ENCODE peak calls at places on chromosomes 5 and 9, in seven cellular contexts. One of them, this sample, is unnamed.

GRCh38 chr9:10701906-10702305 is 89.1 kb upstream of the PTPRD start:
- DNase-seq in fibroblast of villous mesenchyme: no peak
- DNase-seq in AG08396: no peak
- DNase-seq in activated CD8-positive, alpha-beta memory T cell treated with anti-CD3 and anti-CD28 coated beads for 1 hour: no peak
- DNase-seq in HuH-7: no peak
- DNase-seq in DND-41: no peak
- DNase-seq in skeletal muscle cell: no peak
- DNase-seq in this sample: no peak

GRCh38 chr5:90602681-90603080 is 44.1 kb downstream of the ADGRV1 start:
- DNase-seq in fibroblast of villous mesenchyme: no peak
- DNase-seq in AG08396: no peak
- DNase-seq in activated CD8-positive, alpha-beta memory T cell treated with anti-CD3 and anti-CD28 coated beads for 1 hour: no peak
- DNase-seq in HuH-7: no peak
- DNase-seq in DND-41: no peak
- DNase-seq in skeletal muscle cell: no peak
- DNase-seq in this sample: no peak

GRCh38 chr9:8560560-8561525 is 761.3 kb upstream of the DMAC1 start:
- DNase-seq in fibroblast of villous mesenchyme: peak
- DNase-seq in AG08396: no peak
- DNase-seq in activated CD8-positive, alpha-beta memory T cell treated with anti-CD3 and anti-CD28 coated beads for 1 hour: no peak
- DNase-seq in HuH-7: peak
- DNase-seq in DND-41: no peak
- DNase-seq in skeletal muscle cell: no peak
- DNase-seq in this sample: no peak

GRCh38 chr5:16812911-16813310 is 123.2 kb downstream of the MYO10 start:
- DNase-seq in fibroblast of villous mesenchyme: no peak
- DNase-seq in AG08396: no peak
- DNase-seq in activated CD8-positive, alpha-beta memory T cell treated with anti-CD3 and anti-CD28 coated beads for 1 hour: no peak
- DNase-seq in HuH-7: no peak
- DNase-seq in DND-41: no peak
- DNase-seq in skeletal muscle cell: peak
- DNase-seq in this sample: no peak

GRCh38 chr5:15757103-15757502 is 257.1 kb downstream of the FBXL7 start:
- DNase-seq in fibroblast of villous mesenchyme: peak
- DNase-seq in AG08396: peak
- DNase-seq in activated CD8-positive, alpha-beta memory T cell treated with anti-CD3 and anti-CD28 coated beads for 1 hour: no peak
- DNase-seq in HuH-7: no peak
- DNase-seq in DND-41: no peak
- DNase-seq in skeletal muscle cell: peak
- DNase-seq in this sample: no peak

GRCh38 chr9:121599186-121599871 is 52.1 kb upstream of the DAB2IP start:
- DNase-seq in fibroblast of villous mesenchyme: no peak
- DNase-seq in AG08396: peak
- DNase-seq in activated CD8-positive, alpha-beta memory T cell treated with anti-CD3 and anti-CD28 coated beads for 1 hour: no peak
- DNase-seq in HuH-7: peak
- DNase-seq in DND-41: no peak
- DNase-seq in skeletal muscle cell: no peak
- DNase-seq in this sample: peak

GRCh38 chr5:154771383-154771901 is 16.3 kb downstream of the LARP1 start:
- DNase-seq in fibroblast of villous mesenchyme: peak
- DNase-seq in AG08396: peak
- DNase-seq in activated CD8-positive, alpha-beta memory T cell treated with anti-CD3 and anti-CD28 coated beads for 1 hour: no peak
- DNase-seq in HuH-7: no peak
- DNase-seq in DND-41: no peak
- DNase-seq in skeletal muscle cell: peak
- DNase-seq in this sample: no peak

GRCh38 chr9:4079346-4079745 is 220.5 kb downstream of the GLIS3 start:
- DNase-seq in fibroblast of villous mesenchyme: no peak
- DNase-seq in AG08396: no peak
- DNase-seq in activated CD8-positive, alpha-beta memory T cell treated with anti-CD3 and anti-CD28 coated beads for 1 hour: no peak
- DNase-seq in HuH-7: no peak
- DNase-seq in DND-41: no peak
- DNase-seq in skeletal muscle cell: no peak
- DNase-seq in this sample: no peak

GRCh38 chr5:147234825-147235635 is at the start of gene STK32A:
- DNase-seq in fibroblast of villous mesenchyme: no peak
- DNase-seq in AG08396: peak
- DNase-seq in activated CD8-positive, alpha-beta memory T cell treated with anti-CD3 and anti-CD28 coated beads for 1 hour: no peak
- DNase-seq in HuH-7: no peak
- DNase-seq in DND-41: no peak
- DNase-seq in skeletal muscle cell: no peak
- DNase-seq in this sample: no peak

GRCh38 chr5:458547-459353 is 15.8 kb downstream of the EXOC3 start:
- DNase-seq in fibroblast of villous mesenchyme: peak
- DNase-seq in AG08396: peak
- DNase-seq in activated CD8-positive, alpha-beta memory T cell treated with anti-CD3 and anti-CD28 coated beads for 1 hour: no peak
- DNase-seq in HuH-7: no peak
- DNase-seq in DND-41: no peak
- DNase-seq in skeletal muscle cell: no peak
- DNase-seq in this sample: no peak

GRCh38 chr9:35914307-35914807 is 5.1 kb downstream of the SPAAR start:
- DNase-seq in fibroblast of villous mesenchyme: no peak
- DNase-seq in AG08396: peak
- DNase-seq in activated CD8-positive, alpha-beta memory T cell treated with anti-CD3 and anti-CD28 coated beads for 1 hour: no peak
- DNase-seq in HuH-7: peak
- DNase-seq in DND-41: no peak
- DNase-seq in skeletal muscle cell: no peak
- DNase-seq in this sample: peak

GRCh38 chr9:23740531-23740930 is 85.5 kb downstream of the ELAVL2 start:
- DNase-seq in fibroblast of villous mesenchyme: no peak
- DNase-seq in AG08396: no peak
- DNase-seq in activated CD8-positive, alpha-beta memory T cell treated with anti-CD3 and anti-CD28 coated beads for 1 hour: no peak
- DNase-seq in HuH-7: no peak
- DNase-seq in DND-41: no peak
- DNase-seq in skeletal muscle cell: no peak
- DNase-seq in this sample: no peak

GRCh38 chr9:94111446-94111845 is 27.2 kb downstream of the PTPDC1 start:
- DNase-seq in fibroblast of villous mesenchyme: peak
- DNase-seq in AG08396: no peak
- DNase-seq in activated CD8-positive, alpha-beta memory T cell treated with anti-CD3 and anti-CD28 coated beads for 1 hour: no peak
- DNase-seq in HuH-7: no peak
- DNase-seq in DND-41: no peak
- DNase-seq in skeletal muscle cell: no peak
- DNase-seq in this sample: no peak

GRCh38 chr5:170892201-170892600 is 30.4 kb downstream of the RANBP17 start:
- DNase-seq in fibroblast of villous mesenchyme: peak
- DNase-seq in AG08396: no peak
- DNase-seq in activated CD8-positive, alpha-beta memory T cell treated with anti-CD3 and anti-CD28 coated beads for 1 hour: no peak
- DNase-seq in HuH-7: no peak
- DNase-seq in DND-41: no peak
- DNase-seq in skeletal muscle cell: peak
- DNase-seq in this sample: no peak

GRCh38 chr9:124676159-124676551 is 95.0 kb downstream of the NR6A1 start:
- DNase-seq in fibroblast of villous mesenchyme: no peak
- DNase-seq in AG08396: no peak
- DNase-seq in activated CD8-positive, alpha-beta memory T cell treated with anti-CD3 and anti-CD28 coated beads for 1 hour: no peak
- DNase-seq in HuH-7: no peak
- DNase-seq in DND-41: no peak
- DNase-seq in skeletal muscle cell: no peak
- DNase-seq in this sample: no peak

GRCh38 chr9:114271556-114272510 is 51.1 kb upstream of the ORM1 start:
- DNase-seq in fibroblast of villous mesenchyme: peak
- DNase-seq in AG08396: peak
- DNase-seq in activated CD8-positive, alpha-beta memory T cell treated with anti-CD3 and anti-CD28 coated beads for 1 hour: no peak
- DNase-seq in HuH-7: peak
- DNase-seq in DND-41: peak
- DNase-seq in skeletal muscle cell: no peak
- DNase-seq in this sample: peak

GRCh38 chr9:126108240-126108639 is 218.4 kb upstream of the MVB12B start:
- DNase-seq in fibroblast of villous mesenchyme: peak
- DNase-seq in AG08396: peak
- DNase-seq in activated CD8-positive, alpha-beta memory T cell treated with anti-CD3 and anti-CD28 coated beads for 1 hour: no peak
- DNase-seq in HuH-7: peak
- DNase-seq in DND-41: no peak
- DNase-seq in skeletal muscle cell: no peak
- DNase-seq in this sample: peak

GRCh38 chr5:18067615-18068014 is 433.4 kb downstream of the TAF11L14 start:
- DNase-seq in fibroblast of villous mesenchyme: no peak
- DNase-seq in AG08396: no peak
- DNase-seq in activated CD8-positive, alpha-beta memory T cell treated with anti-CD3 and anti-CD28 coated beads for 1 hour: no peak
- DNase-seq in HuH-7: no peak
- DNase-seq in DND-41: no peak
- DNase-seq in skeletal muscle cell: no peak
- DNase-seq in this sample: no peak

GRCh38 chr5:172282277-172283019 is 1.1 kb downstream of the UBTD2 start:
- DNase-seq in fibroblast of villous mesenchyme: no peak
- DNase-seq in AG08396: peak
- DNase-seq in activated CD8-positive, alpha-beta memory T cell treated with anti-CD3 and anti-CD28 coated beads for 1 hour: no peak
- DNase-seq in HuH-7: no peak
- DNase-seq in DND-41: no peak
- DNase-seq in skeletal muscle cell: no peak
- DNase-seq in this sample: no peak

GRCh38 chr5:109467058-109467457 is 57.3 kb upstream of the PJA2 start:
- DNase-seq in fibroblast of villous mesenchyme: no peak
- DNase-seq in AG08396: no peak
- DNase-seq in activated CD8-positive, alpha-beta memory T cell treated with anti-CD3 and anti-CD28 coated beads for 1 hour: no peak
- DNase-seq in HuH-7: no peak
- DNase-seq in DND-41: no peak
- DNase-seq in skeletal muscle cell: no peak
- DNase-seq in this sample: no peak

GRCh38 chr5:62460578-62460983 is 48.0 kb downstream of the IPO11 start:
- DNase-seq in fibroblast of villous mesenchyme: peak
- DNase-seq in AG08396: peak
- DNase-seq in activated CD8-positive, alpha-beta memory T cell treated with anti-CD3 and anti-CD28 coated beads for 1 hour: no peak
- DNase-seq in HuH-7: peak
- DNase-seq in DND-41: no peak
- DNase-seq in skeletal muscle cell: no peak
- DNase-seq in this sample: peak

GRCh38 chr9:65405253-65405652 is 120.2 kb upstream of the FOXD4L5 start:
- DNase-seq in fibroblast of villous mesenchyme: no peak
- DNase-seq in AG08396: no peak
- DNase-seq in activated CD8-positive, alpha-beta memory T cell treated with anti-CD3 and anti-CD28 coated beads for 1 hour: no peak
- DNase-seq in HuH-7: no peak
- DNase-seq in DND-41: no peak
- DNase-seq in skeletal muscle cell: no peak
- DNase-seq in this sample: no peak

GRCh38 chr9:78144663-78145377 is 91.1 kb upstream of the CEP78 start:
- DNase-seq in fibroblast of villous mesenchyme: no peak
- DNase-seq in AG08396: no peak
- DNase-seq in activated CD8-positive, alpha-beta memory T cell treated with anti-CD3 and anti-CD28 coated beads for 1 hour: no peak
- DNase-seq in HuH-7: no peak
- DNase-seq in DND-41: no peak
- DNase-seq in skeletal muscle cell: no peak
- DNase-seq in this sample: peak

GRCh38 chr5:52077941-52078825 is 694.9 kb downstream of the ISL1 start:
- DNase-seq in fibroblast of villous mesenchyme: no peak
- DNase-seq in AG08396: no peak
- DNase-seq in activated CD8-positive, alpha-beta memory T cell treated with anti-CD3 and anti-CD28 coated beads for 1 hour: no peak
- DNase-seq in HuH-7: no peak
- DNase-seq in DND-41: no peak
- DNase-seq in skeletal muscle cell: no peak
- DNase-seq in this sample: no peak

GRCh38 chr5:176812269-176813259 is 2.2 kb downstream of the UNC5A start:
- DNase-seq in fibroblast of villous mesenchyme: peak
- DNase-seq in AG08396: peak
- DNase-seq in activated CD8-positive, alpha-beta memory T cell treated with anti-CD3 and anti-CD28 coated beads for 1 hour: no peak
- DNase-seq in HuH-7: peak
- DNase-seq in DND-41: no peak
- DNase-seq in skeletal muscle cell: no peak
- DNase-seq in this sample: peak

GRCh38 chr9:37370282-37370681 is 52.2 kb upstream of the GRHPR start:
- DNase-seq in fibroblast of villous mesenchyme: no peak
- DNase-seq in AG08396: no peak
- DNase-seq in activated CD8-positive, alpha-beta memory T cell treated with anti-CD3 and anti-CD28 coated beads for 1 hour: no peak
- DNase-seq in HuH-7: no peak
- DNase-seq in DND-41: no peak
- DNase-seq in skeletal muscle cell: no peak
- DNase-seq in this sample: no peak

GRCh38 chr5:53151713-53152458 is 42.3 kb upstream of the MOCS2 start:
- DNase-seq in fibroblast of villous mesenchyme: peak
- DNase-seq in AG08396: peak
- DNase-seq in activated CD8-positive, alpha-beta memory T cell treated with anti-CD3 and anti-CD28 coated beads for 1 hour: no peak
- DNase-seq in HuH-7: no peak
- DNase-seq in DND-41: no peak
- DNase-seq in skeletal muscle cell: peak
- DNase-seq in this sample: no peak

This sample was measured in NB4.